ENCODE peak calls at places on chromosomes 13 and 19, in six cellular contexts. One of them, this sample, is unnamed.

GRCh38 chr13:71751074-71751473 is 115.9 kb downstream of the DACH1 start:
- DNase-seq in kidney: no peak
- DNase-seq in progenitor cell of endocrine pancreas: no peak
- DNase-seq in A549: no peak
- DNase-seq in Peyer's patch: no peak
- DNase-seq in GM13977: no peak
- DNase-seq in this sample: no peak

GRCh38 chr13:46679369-46680180 is 117.4 kb downstream of the ESD start:
- DNase-seq in Peyer's patch: peak
- DNase-seq in kidney: no peak
- DNase-seq in GM13977: peak
- DNase-seq in A549: no peak
- DNase-seq in progenitor cell of endocrine pancreas: no peak
- DNase-seq in this sample: peak

GRCh38 chr19:11881151-11881800 is 6.3 kb upstream of the ZNF69 start:
- DNase-seq in progenitor cell of endocrine pancreas: peak
- DNase-seq in GM13977: peak
- DNase-seq in Peyer's patch: peak
- DNase-seq in kidney: no peak
- DNase-seq in A549: no peak
- DNase-seq in this sample: peak

GRCh38 chr19:10936661-10937084 is 8.1 kb downstream of the TIMM29 start:
- DNase-seq in Peyer's patch: no peak
- DNase-seq in kidney: no peak
- DNase-seq in progenitor cell of endocrine pancreas: peak
- DNase-seq in GM13977: peak
- DNase-seq in A549: peak
- DNase-seq in this sample: no peak

GRCh38 chr13:74206061-74206561 is 71.9 kb upstream of the KLF12 start:
- DNase-seq in A549: no peak
- DNase-seq in progenitor cell of endocrine pancreas: no peak
- DNase-seq in Peyer's patch: no peak
- DNase-seq in kidney: no peak
- DNase-seq in GM13977: no peak
- DNase-seq in this sample: no peak

GRCh38 chr13:59696229-59696628 is 467.5 kb downstream of the DIAPH3 start:
- DNase-seq in A549: no peak
- DNase-seq in GM13977: no peak
- DNase-seq in progenitor cell of endocrine pancreas: no peak
- DNase-seq in Peyer's patch: no peak
- DNase-seq in kidney: no peak
- DNase-seq in this sample: no peak

GRCh38 chr13:33183431-33184130 is 102.0 kb downstream of the STARD13 start:
- DNase-seq in Peyer's patch: no peak
- DNase-seq in kidney: no peak
- DNase-seq in progenitor cell of endocrine pancreas: no peak
- DNase-seq in A549: no peak
- DNase-seq in GM13977: no peak
- DNase-seq in this sample: no peak

GRCh38 chr19:34667349-34668076 is 9.4 kb downstream of the SCGB2B2 start:
- DNase-seq in kidney: no peak
- DNase-seq in A549: no peak
- DNase-seq in GM13977: peak
- DNase-seq in progenitor cell of endocrine pancreas: no peak
- DNase-seq in Peyer's patch: no peak
- DNase-seq in this sample: no peak

GRCh38 chr13:110183925-110184324 is 123.0 kb downstream of the COL4A1 start:
- DNase-seq in GM13977: no peak
- DNase-seq in progenitor cell of endocrine pancreas: no peak
- DNase-seq in Peyer's patch: no peak
- DNase-seq in kidney: no peak
- DNase-seq in A549: no peak
- DNase-seq in this sample: no peak

GRCh38 chr19:56687036-56687435 is 15.5 kb upstream of the ZNF835 start:
- DNase-seq in Peyer's patch: no peak
- DNase-seq in progenitor cell of endocrine pancreas: no peak
- DNase-seq in GM13977: no peak
- DNase-seq in A549: no peak
- DNase-seq in kidney: no peak
- DNase-seq in this sample: no peak

GRCh38 chr19:47657719-47658118 is 48.8 kb downstream of the BICRA start:
- DNase-seq in progenitor cell of endocrine pancreas: no peak
- DNase-seq in Peyer's patch: no peak
- DNase-seq in GM13977: no peak
- DNase-seq in A549: no peak
- DNase-seq in kidney: no peak
- DNase-seq in this sample: no peak

DNA sequence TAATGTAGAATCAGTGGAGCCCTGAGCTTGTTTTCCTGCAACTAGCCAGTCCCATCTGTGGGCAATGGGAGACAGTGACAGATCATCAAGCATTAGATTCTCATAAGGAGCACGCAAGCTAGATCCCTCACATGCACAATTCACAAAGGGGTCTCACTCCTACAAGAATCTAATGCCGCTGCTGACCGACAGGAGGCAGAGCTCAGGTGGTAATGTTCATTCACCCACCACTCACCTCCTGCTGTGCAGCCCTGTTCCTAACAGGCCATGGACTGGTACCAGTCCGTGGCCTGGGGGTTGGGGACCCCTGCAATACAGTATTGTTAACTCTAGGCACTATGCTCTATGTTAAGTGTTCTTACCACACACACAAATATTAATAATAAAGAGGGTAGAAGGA is 362.8 kb downstream of the RBM26 start:
- DNase-seq in kidney: no peak
- DNase-seq in progenitor cell of endocrine pancreas: no peak
- DNase-seq in A549: no peak
- DNase-seq in GM13977: no peak
- DNase-seq in Peyer's patch: no peak
- DNase-seq in this sample: no peak
- TF ChIP-seq CTCF in kidney: no peak
- TF ChIP-seq CTCF in progenitor cell of endocrine pancreas: no peak
- TF ChIP-seq CTCF in A549: no peak
- TF ChIP-seq CTCF in GM13977: no peak
- TF ChIP-seq CTCF in Peyer's patch: no peak
- TF ChIP-seq CTCF in this sample: no peak

GRCh38 chr19:8510589-8511115 is 3.3 kb downstream of the ZNF414 start:
- DNase-seq in kidney: no peak
- DNase-seq in A549: no peak
- DNase-seq in GM13977: no peak
- DNase-seq in Peyer's patch: no peak
- DNase-seq in progenitor cell of endocrine pancreas: no peak
- DNase-seq in this sample: no peak

GRCh38 chr19:8512991-8513686 is 828 bp downstream of the ZNF414 start:
- DNase-seq in GM13977: no peak
- DNase-seq in A549: no peak
- DNase-seq in Peyer's patch: no peak
- DNase-seq in progenitor cell of endocrine pancreas: no peak
- DNase-seq in kidney: no peak
- DNase-seq in this sample: no peak

GRCh38 chr19:8513687-8514504 is at the start of gene ZNF414:
- DNase-seq in kidney: peak
- DNase-seq in progenitor cell of endocrine pancreas: peak
- DNase-seq in A549: peak
- DNase-seq in Peyer's patch: peak
- DNase-seq in GM13977: peak
- DNase-seq in this sample: peak

GRCh38 chr19:8512115-8512967 is 1.6 kb downstream of the ZNF414 start:
- DNase-seq in A549: peak
- DNase-seq in GM13977: no peak
- DNase-seq in Peyer's patch: no peak
- DNase-seq in kidney: no peak
- DNase-seq in progenitor cell of endocrine pancreas: no peak
- DNase-seq in this sample: no peak

DNA sequence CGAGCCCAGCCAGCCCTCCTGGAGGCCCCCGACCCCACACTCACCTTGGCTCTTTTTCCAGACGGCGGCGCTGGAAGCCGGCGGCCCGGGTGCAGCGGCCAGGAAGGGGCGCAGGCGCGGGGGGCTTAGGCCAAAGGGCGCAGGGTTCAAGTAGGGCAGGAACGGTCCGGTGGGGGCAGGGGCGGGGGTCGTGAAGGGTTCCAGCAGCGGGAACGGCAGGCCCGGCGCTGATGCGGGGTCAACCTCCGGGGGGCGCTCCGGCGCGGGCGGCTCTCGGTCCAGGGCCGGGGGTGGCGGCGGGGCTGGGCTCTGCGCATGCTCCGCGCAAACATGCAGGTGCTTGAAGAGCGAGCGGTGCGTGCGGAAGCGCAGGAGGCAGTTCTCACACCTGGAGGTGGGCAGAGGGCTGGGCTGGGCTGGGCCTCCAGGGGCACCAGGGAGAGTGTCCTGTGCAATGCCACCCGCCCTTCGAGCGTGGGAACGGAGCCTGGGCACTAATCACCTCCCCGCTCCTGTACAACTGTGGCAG is 2.3 kb downstream of the ZNF414 start:
- DNase-seq in A549: no peak
- DNase-seq in Peyer's patch: no peak
- DNase-seq in GM13977: no peak
- DNase-seq in progenitor cell of endocrine pancreas: no peak
- DNase-seq in kidney: no peak
- DNase-seq in this sample: no peak
- TF ChIP-seq CTCF in A549: no peak
- TF ChIP-seq CTCF in Peyer's patch: no peak
- TF ChIP-seq CTCF in GM13977: no peak
- TF ChIP-seq CTCF in progenitor cell of endocrine pancreas: no peak
- TF ChIP-seq CTCF in kidney: no peak
- TF ChIP-seq CTCF in this sample: no peak

GRCh38 chr19:17445526-17446165 is 2.8 kb downstream of the TMEM221 start:
- DNase-seq in A549: no peak
- DNase-seq in GM13977: no peak
- DNase-seq in kidney: no peak
- DNase-seq in Peyer's patch: no peak
- DNase-seq in progenitor cell of endocrine pancreas: no peak
- DNase-seq in this sample: no peak

GRCh38 chr19:17436874-17437267 is 11.6 kb downstream of the TMEM221 start:
- DNase-seq in progenitor cell of endocrine pancreas: no peak
- DNase-seq in Peyer's patch: no peak
- DNase-seq in A549: no peak
- DNase-seq in GM13977: no peak
- DNase-seq in kidney: no peak
- DNase-seq in this sample: no peak

GRCh38 chr19:17436094-17436873 is 12.2 kb downstream of the TMEM221 start:
- DNase-seq in GM13977: no peak
- DNase-seq in kidney: no peak
- DNase-seq in A549: no peak
- DNase-seq in progenitor cell of endocrine pancreas: no peak
- DNase-seq in Peyer's patch: no peak
- DNase-seq in this sample: no peak

GRCh38 chr19:17441241-17442135 is 7.0 kb downstream of the TMEM221 start:
- DNase-seq in progenitor cell of endocrine pancreas: no peak
- DNase-seq in GM13977: peak
- DNase-seq in Peyer's patch: no peak
- DNase-seq in A549: no peak
- DNase-seq in kidney: no peak
- DNase-seq in this sample: no peak
- TF ChIP-seq CTCF in progenitor cell of endocrine pancreas: peak
- TF ChIP-seq CTCF in GM13977: peak
- TF ChIP-seq CTCF in Peyer's patch: peak
- TF ChIP-seq CTCF in A549: peak
- TF ChIP-seq CTCF in kidney: peak
- TF ChIP-seq CTCF in this sample: peak

DNA sequence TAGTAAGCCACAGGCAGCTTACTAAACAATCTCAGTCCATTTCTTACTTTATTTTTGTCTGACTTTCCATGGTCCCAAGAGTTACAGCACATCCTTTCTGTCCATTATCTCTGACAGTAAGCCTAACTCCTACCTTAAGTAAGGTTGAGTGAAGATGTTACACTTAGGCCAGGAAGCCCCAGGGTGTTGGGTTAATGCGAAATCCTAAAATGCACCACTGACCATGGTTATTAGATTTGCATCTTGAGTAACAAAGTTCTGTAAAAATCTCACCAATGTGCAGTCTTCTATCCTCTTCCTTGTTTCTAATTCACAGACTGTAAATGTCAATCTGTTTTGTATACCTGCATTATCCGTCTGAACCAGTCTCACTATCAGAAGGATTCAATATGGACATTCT is 462.5 kb downstream of the FGF14 start:
- DNase-seq in A549: no peak
- DNase-seq in GM13977: no peak
- DNase-seq in Peyer's patch: no peak
- DNase-seq in progenitor cell of endocrine pancreas: no peak
- DNase-seq in kidney: no peak
- DNase-seq in this sample: no peak
- TF ChIP-seq CTCF in A549: no peak
- TF ChIP-seq CTCF in GM13977: no peak
- TF ChIP-seq CTCF in Peyer's patch: no peak
- TF ChIP-seq CTCF in progenitor cell of endocrine pancreas: no peak
- TF ChIP-seq CTCF in kidney: no peak
- TF ChIP-seq CTCF in this sample: no peak

GRCh38 chr13:39105110-39105509 is 66.9 kb downstream of the NHLRC3 start:
- DNase-seq in kidney: no peak
- DNase-seq in GM13977: no peak
- DNase-seq in Peyer's patch: no peak
- DNase-seq in A549: no peak
- DNase-seq in progenitor cell of endocrine pancreas: no peak
- DNase-seq in this sample: no peak
- TF ChIP-seq CTCF in kidney: no peak
- TF ChIP-seq CTCF in GM13977: no peak
- TF ChIP-seq CTCF in Peyer's patch: no peak
- TF ChIP-seq CTCF in A549: no peak
- TF ChIP-seq CTCF in progenitor cell of endocrine pancreas: no peak
- TF ChIP-seq CTCF in this sample: no peak

DNA sequence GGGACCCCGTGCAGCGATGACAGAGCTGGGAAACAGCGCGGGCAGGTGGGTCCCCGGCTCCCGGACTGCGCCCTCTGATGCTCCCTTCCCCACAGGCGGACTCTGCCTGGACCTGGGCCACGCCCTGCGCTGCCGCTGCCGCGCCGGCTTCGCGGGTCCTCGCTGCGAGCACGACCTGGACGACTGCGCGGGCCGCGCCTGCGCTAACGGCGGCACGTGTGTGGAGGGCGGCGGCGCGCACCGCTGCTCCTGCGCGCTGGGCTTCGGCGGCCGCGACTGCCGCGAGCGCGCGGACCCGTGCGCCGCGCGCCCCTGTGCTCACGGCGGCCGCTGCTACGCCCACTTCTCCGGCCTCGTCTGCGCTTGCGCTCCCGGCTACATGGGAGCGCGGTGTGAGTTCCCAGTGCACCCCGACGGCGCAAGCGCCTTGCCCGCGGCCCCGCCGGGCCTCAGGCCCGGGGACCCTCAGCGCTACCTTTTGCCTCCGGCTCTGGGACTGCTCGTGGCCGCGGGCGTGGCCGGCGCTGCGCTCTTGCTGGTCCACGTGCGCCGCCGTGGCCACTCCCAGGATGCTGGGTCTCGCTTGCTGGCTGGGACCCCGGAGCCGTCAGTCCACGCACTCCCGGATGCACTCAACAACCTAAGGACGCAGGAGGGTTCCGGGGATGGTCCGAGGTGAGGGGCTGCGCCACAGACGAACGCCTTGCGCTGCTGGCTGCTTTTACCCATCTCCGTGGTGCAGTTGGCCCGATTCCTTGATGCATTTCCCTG is 7.8 kb upstream of the SELENOV start:
- DNase-seq in GM13977: peak
- DNase-seq in kidney: no peak
- DNase-seq in A549: peak
- DNase-seq in progenitor cell of endocrine pancreas: peak
- DNase-seq in Peyer's patch: no peak
- DNase-seq in this sample: no peak
- TF ChIP-seq CTCF in GM13977: no peak
- TF ChIP-seq CTCF in kidney: no peak
- TF ChIP-seq CTCF in A549: no peak
- TF ChIP-seq CTCF in progenitor cell of endocrine pancreas: no peak
- TF ChIP-seq CTCF in Peyer's patch: no peak
- TF ChIP-seq CTCF in this sample: no peak

GRCh38 chr19:55098716-55099556 is 18.5 kb downstream of the PPP1R12C start:
- DNase-seq in progenitor cell of endocrine pancreas: no peak
- DNase-seq in Peyer's patch: no peak
- DNase-seq in GM13977: no peak
- DNase-seq in kidney: no peak
- DNase-seq in A549: no peak
- DNase-seq in this sample: no peak
- TF ChIP-seq CTCF in progenitor cell of endocrine pancreas: no peak
- TF ChIP-seq CTCF in Peyer's patch: no peak
- TF ChIP-seq CTCF in GM13977: peak
- TF ChIP-seq CTCF in kidney: no peak
- TF ChIP-seq CTCF in A549: peak
- TF ChIP-seq CTCF in this sample: no peak

This sample was measured in natural killer cell.